ENCODE peak calls at places on chromosomes 12 and 14, in six cellular contexts. One of them, this sample, is unnamed.

GRCh38 chr12:5171701-5172100 is 128.0 kb downstream of the KCNA5 start:
- DNase-seq in AG10803: peak; percentile 76
- DNase-seq in A549: peak; percentile 48
- DNase-seq in pancreas: no peak
- DNase-seq in left ventricle myocardium inferior: no peak
- DNase-seq in H1: peak; percentile 23
- DNase-seq in this sample: peak; percentile 34

GRCh38 chr14:84483072-84483410 is 1046.9 kb upstream of the FLRT2 start:
- DNase-seq in AG10803: no peak
- DNase-seq in A549: no peak
- DNase-seq in pancreas: no peak
- DNase-seq in left ventricle myocardium inferior: no peak
- DNase-seq in H1: no peak
- DNase-seq in this sample: no peak

GRCh38 chr12:112111931-112112330 is 3.3 kb upstream of the NAA25 start:
- DNase-seq in AG10803: no peak
- DNase-seq in A549: peak; percentile 56
- DNase-seq in pancreas: no peak
- DNase-seq in left ventricle myocardium inferior: no peak
- DNase-seq in H1: no peak
- DNase-seq in this sample: no peak

GRCh38 chr14:49692191-49692757 is 646 bp upstream of the KLHDC1 start:
- DNase-seq in AG10803: no peak
- DNase-seq in A549: no peak
- DNase-seq in pancreas: no peak
- DNase-seq in left ventricle myocardium inferior: no peak
- DNase-seq in H1: no peak
- DNase-seq in this sample: no peak

GRCh38 chr14:104886690-104887622 is 21.9 kb downstream of the CEP170B start:
- DNase-seq in AG10803: no peak
- DNase-seq in A549: no peak
- DNase-seq in pancreas: peak; percentile 56
- DNase-seq in left ventricle myocardium inferior: peak; percentile 15
- DNase-seq in H1: no peak
- DNase-seq in this sample: no peak

GRCh38 chr14:93207468-93208308 is 632 bp downstream of the UBR7 start:
- DNase-seq in AG10803: peak; percentile 48
- DNase-seq in A549: peak; percentile 72
- DNase-seq in pancreas: peak; percentile 77
- DNase-seq in left ventricle myocardium inferior: peak; percentile 57
- DNase-seq in H1: no peak
- DNase-seq in this sample: no peak

GRCh38 chr12:124727244-124727673 is 136.4 kb downstream of the SCARB1 start:
- DNase-seq in AG10803: peak; percentile 69
- DNase-seq in A549: no peak
- DNase-seq in pancreas: peak; percentile 73
- DNase-seq in left ventricle myocardium inferior: peak; percentile 72
- DNase-seq in H1: no peak
- DNase-seq in this sample: no peak

GRCh38 chr12:57165741-57166140 is 18.3 kb upstream of the LRP1-AS start:
- DNase-seq in AG10803: peak; percentile 45
- DNase-seq in A549: peak; percentile 85
- DNase-seq in pancreas: no peak
- DNase-seq in left ventricle myocardium inferior: no peak
- DNase-seq in H1: no peak
- DNase-seq in this sample: no peak

GRCh38 chr14:93007225-93007997 is 84.5 kb downstream of the CHGA start:
- DNase-seq in AG10803: peak; percentile 73
- DNase-seq in A549: peak; percentile 24
- DNase-seq in pancreas: no peak
- DNase-seq in left ventricle myocardium inferior: no peak
- DNase-seq in H1: no peak
- DNase-seq in this sample: peak; percentile 35

GRCh38 chr14:105093426-105094192 is 28.4 kb upstream of the GPR132 start:
- DNase-seq in AG10803: peak; percentile 65
- DNase-seq in A549: peak; percentile 93
- DNase-seq in pancreas: peak; percentile 88
- DNase-seq in left ventricle myocardium inferior: peak; percentile 75
- DNase-seq in H1: peak; percentile 68
- DNase-seq in this sample: no peak

GRCh38 chr12:17108877-17109520 is 503.0 kb upstream of the LMO3 start:
- DNase-seq in AG10803: no peak
- DNase-seq in A549: peak; percentile 15
- DNase-seq in pancreas: no peak
- DNase-seq in left ventricle myocardium inferior: no peak
- DNase-seq in H1: no peak
- DNase-seq in this sample: no peak

GRCh38 chr12:60266381-60266852 is 670.6 kb downstream of the SLC16A7 start:
- DNase-seq in AG10803: peak; percentile 26
- DNase-seq in A549: peak; percentile 84
- DNase-seq in pancreas: no peak
- DNase-seq in left ventricle myocardium inferior: no peak
- DNase-seq in H1: no peak
- DNase-seq in this sample: peak; percentile 23

GRCh38 chr14:95871531-95871930 is 5.1 kb upstream of the TUNAR start:
- DNase-seq in AG10803: no peak
- DNase-seq in A549: no peak
- DNase-seq in pancreas: no peak
- DNase-seq in left ventricle myocardium inferior: no peak
- DNase-seq in H1: no peak
- DNase-seq in this sample: no peak

GRCh38 chr12:93459097-93459496 is 8.2 kb upstream of the MRPL42 start:
- DNase-seq in AG10803: no peak
- DNase-seq in A549: no peak
- DNase-seq in pancreas: no peak
- DNase-seq in left ventricle myocardium inferior: no peak
- DNase-seq in H1: no peak
- DNase-seq in this sample: no peak

GRCh38 chr12:12823308-12823707 is 10.2 kb downstream of the DDX47 start:
- DNase-seq in AG10803: peak; percentile 72
- DNase-seq in A549: peak; percentile 70
- DNase-seq in pancreas: no peak
- DNase-seq in left ventricle myocardium inferior: no peak
- DNase-seq in H1: no peak
- DNase-seq in this sample: no peak

GRCh38 chr14:52458721-52459085 is 93.6 kb downstream of the TXNDC16 start:
- DNase-seq in AG10803: no peak
- DNase-seq in A549: no peak
- DNase-seq in pancreas: no peak
- DNase-seq in left ventricle myocardium inferior: no peak
- DNase-seq in H1: no peak
- DNase-seq in this sample: no peak

DNA sequence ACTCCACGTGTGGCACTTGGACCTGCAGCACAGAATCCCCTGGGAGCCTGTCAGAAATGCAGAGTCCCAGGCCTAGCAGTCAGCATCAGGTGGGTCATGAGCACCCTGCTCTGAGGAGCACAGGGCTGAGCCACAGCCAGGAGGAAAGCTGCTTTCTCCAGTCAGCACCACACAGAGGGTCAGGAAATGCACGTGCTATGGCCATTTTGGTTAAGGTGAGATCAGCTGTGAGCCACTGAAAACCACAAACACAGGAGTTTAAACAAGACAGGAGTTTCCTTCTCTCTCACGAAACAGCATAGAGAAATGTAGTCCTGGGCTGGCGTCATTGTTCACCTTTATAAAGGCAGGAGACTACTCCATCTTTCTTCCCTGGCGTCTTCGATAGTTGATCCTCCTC is 204.5 kb upstream of the SFSWAP start:
- DNase-seq in AG10803: no peak
- DNase-seq in A549: no peak
- DNase-seq in pancreas: no peak
- DNase-seq in left ventricle myocardium inferior: no peak
- DNase-seq in H1: no peak
- DNase-seq in this sample: no peak
- H3K4me3 ChIP-seq in AG10803: no peak overlapping the region
- H3K4me3 ChIP-seq in A549: no peak overlapping the region
- H3K4me3 ChIP-seq in pancreas: no peak overlapping the region
- H3K4me3 ChIP-seq in left ventricle myocardium inferior: no peak overlapping the region
- H3K4me3 ChIP-seq in H1: no peak overlapping the region
- H3K4me3 ChIP-seq in this sample: no peak overlapping the region

GRCh38 chr12:58277231-58277630 is 335.9 kb downstream of the ATP23 start:
- DNase-seq in AG10803: no peak
- DNase-seq in A549: no peak
- DNase-seq in pancreas: no peak
- DNase-seq in left ventricle myocardium inferior: no peak
- DNase-seq in H1: no peak
- DNase-seq in this sample: no peak
- TF ChIP-seq CTCF in AG10803: no peak
- TF ChIP-seq CTCF in A549: no peak
- TF ChIP-seq CTCF in pancreas: no peak
- TF ChIP-seq CTCF in left ventricle myocardium inferior: no peak
- TF ChIP-seq CTCF in H1: no peak
- TF ChIP-seq CTCF in this sample: no peak

DNA sequence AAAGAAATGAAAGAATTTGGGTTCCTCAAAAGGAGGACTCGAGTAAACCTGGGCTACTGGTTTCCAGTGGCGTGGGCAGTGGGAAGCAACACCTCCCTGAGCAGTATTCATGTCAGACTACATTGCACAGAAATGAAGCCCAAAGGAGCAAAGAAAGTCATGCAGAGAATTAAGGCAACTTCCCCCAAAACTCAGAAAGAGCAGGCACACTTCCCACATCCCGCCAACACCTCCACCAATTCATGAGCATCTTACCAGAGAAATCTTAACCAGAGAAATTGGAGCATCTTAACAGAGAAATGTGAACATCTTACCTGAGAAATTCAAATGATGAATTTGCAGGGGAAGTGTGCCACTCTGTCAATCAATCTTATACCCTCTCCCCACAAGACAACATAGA is 36.7 kb downstream of the SLC8A3 start:
- DNase-seq in AG10803: no peak
- DNase-seq in A549: no peak
- DNase-seq in pancreas: no peak
- DNase-seq in left ventricle myocardium inferior: no peak
- DNase-seq in H1: no peak
- DNase-seq in this sample: no peak
- H3K4me3 ChIP-seq in AG10803: no peak overlapping the region
- H3K4me3 ChIP-seq in A549: no peak overlapping the region
- H3K4me3 ChIP-seq in pancreas: no peak overlapping the region
- H3K4me3 ChIP-seq in left ventricle myocardium inferior: no peak overlapping the region
- H3K4me3 ChIP-seq in H1: no peak overlapping the region
- H3K4me3 ChIP-seq in this sample: no peak overlapping the region

DNA sequence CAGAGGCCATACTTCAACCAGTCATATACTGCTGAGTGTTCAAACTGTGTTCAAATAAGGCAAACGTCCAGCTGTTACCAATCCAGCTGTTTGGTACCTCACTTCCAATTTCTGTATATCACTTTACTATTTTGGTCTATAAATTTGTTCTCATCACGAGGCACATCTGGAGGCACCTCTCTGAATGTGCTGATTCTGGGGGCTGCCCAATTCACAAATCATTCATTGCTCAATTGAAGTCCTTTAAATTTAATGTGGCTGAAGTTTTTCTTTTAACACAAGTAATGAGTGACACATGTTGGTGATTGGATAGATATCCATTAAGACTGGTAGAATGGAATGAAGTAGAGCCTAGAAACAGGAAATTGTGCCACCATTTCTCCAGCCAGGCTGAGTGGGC is 617.0 kb upstream of the TMEM132C start:
- DNase-seq in AG10803: peak; percentile 63
- DNase-seq in A549: no peak
- DNase-seq in pancreas: no peak
- DNase-seq in left ventricle myocardium inferior: no peak
- DNase-seq in H1: no peak
- DNase-seq in this sample: no peak
- TF ChIP-seq CTCF in AG10803: no peak
- TF ChIP-seq CTCF in A549: no peak
- TF ChIP-seq CTCF in pancreas: no peak
- TF ChIP-seq CTCF in left ventricle myocardium inferior: no peak
- TF ChIP-seq CTCF in H1: no peak
- TF ChIP-seq CTCF in this sample: no peak

DNA sequence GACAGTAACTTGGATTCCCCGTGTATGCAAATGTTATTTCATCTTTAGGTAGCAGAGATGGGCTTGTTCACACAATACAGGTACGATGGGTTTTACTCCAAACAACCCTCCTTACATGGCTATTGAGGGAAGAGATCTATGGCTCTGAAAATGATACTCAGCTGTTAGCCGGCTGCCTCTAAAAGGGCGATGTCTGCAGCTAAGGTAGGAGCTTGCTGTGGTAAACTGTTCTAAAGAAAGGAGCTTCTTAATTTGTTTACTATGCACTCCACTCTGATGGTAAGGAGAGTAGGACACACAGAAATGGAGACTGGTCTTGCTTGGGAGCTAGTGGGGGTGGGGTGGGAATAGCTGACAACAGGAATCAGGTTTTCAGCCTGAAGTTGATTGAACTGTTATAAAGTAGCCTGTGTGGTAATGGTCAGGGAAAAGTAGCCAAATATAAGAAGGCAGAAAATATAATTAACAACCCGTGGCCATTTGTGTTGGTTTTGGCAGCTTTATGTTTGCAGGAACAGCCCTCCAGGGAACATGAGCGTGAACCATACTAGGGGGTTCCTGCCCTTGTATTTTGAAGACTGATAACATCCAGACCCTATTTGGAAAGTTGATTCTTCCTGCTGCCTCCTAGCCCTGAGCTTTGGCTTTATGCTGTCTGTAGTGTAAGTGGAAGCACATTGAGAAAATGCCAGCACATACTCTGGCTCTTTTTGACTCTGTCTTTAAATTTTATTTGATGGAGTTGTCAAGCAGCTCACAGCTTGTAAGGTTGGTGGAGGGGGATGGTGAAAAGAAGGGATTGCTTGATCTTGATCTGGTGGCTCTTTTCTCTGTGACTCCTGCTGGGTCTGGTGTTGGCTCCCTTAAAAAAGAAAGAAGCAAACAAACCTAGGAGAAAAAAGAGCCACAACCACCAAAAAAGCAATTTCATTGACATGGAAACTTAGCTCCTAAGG is 929.8 kb downstream of the DIO2 start:
- DNase-seq in AG10803: no peak
- DNase-seq in A549: no peak
- DNase-seq in pancreas: no peak
- DNase-seq in left ventricle myocardium inferior: no peak
- DNase-seq in H1: no peak
- DNase-seq in this sample: no peak
- H3K4me3 ChIP-seq in AG10803: no peak overlapping the region
- H3K4me3 ChIP-seq in A549: no peak overlapping the region
- H3K4me3 ChIP-seq in pancreas: no peak overlapping the region
- H3K4me3 ChIP-seq in left ventricle myocardium inferior: peak overlapping the region; percentile 64
- H3K4me3 ChIP-seq in H1: peak overlapping the region; percentile 18
- H3K4me3 ChIP-seq in this sample: peak overlapping the region; percentile 93

GRCh38 chr12:6767301-6767591 is 1.1 kb downstream of the PTMS start:
- DNase-seq in AG10803: peak; percentile 34
- DNase-seq in A549: no peak
- DNase-seq in pancreas: no peak
- DNase-seq in left ventricle myocardium inferior: no peak
- DNase-seq in H1: no peak
- DNase-seq in this sample: no peak
- TF ChIP-seq CTCF in AG10803: no peak
- TF ChIP-seq CTCF in A549: no peak
- TF ChIP-seq CTCF in pancreas: no peak
- TF ChIP-seq CTCF in left ventricle myocardium inferior: no peak
- TF ChIP-seq CTCF in H1: no peak
- TF ChIP-seq CTCF in this sample: no peak

GRCh38 chr12:63930971-63931370 is 86.5 kb downstream of the SRGAP1 start:
- DNase-seq in AG10803: peak; percentile 88
- DNase-seq in A549: no peak
- DNase-seq in pancreas: no peak
- DNase-seq in left ventricle myocardium inferior: no peak
- DNase-seq in H1: no peak
- DNase-seq in this sample: peak; percentile 58
- H3K4me3 ChIP-seq in AG10803: peak overlapping the region; percentile 36
- H3K4me3 ChIP-seq in A549: no peak overlapping the region
- H3K4me3 ChIP-seq in pancreas: no peak overlapping the region
- H3K4me3 ChIP-seq in left ventricle myocardium inferior: no peak overlapping the region
- H3K4me3 ChIP-seq in H1: no peak overlapping the region
- H3K4me3 ChIP-seq in this sample: no peak overlapping the region

GRCh38 chr12:6178981-6179761 is 21.0 kb upstream of the CD9 start:
- DNase-seq in AG10803: no peak
- DNase-seq in A549: no peak
- DNase-seq in pancreas: no peak
- DNase-seq in left ventricle myocardium inferior: no peak
- DNase-seq in H1: no peak
- DNase-seq in this sample: no peak
- TF ChIP-seq CTCF in AG10803: no peak
- TF ChIP-seq CTCF in A549: no peak
- TF ChIP-seq CTCF in pancreas: no peak
- TF ChIP-seq CTCF in left ventricle myocardium inferior: no peak
- TF ChIP-seq CTCF in H1: peak; percentile 51
- TF ChIP-seq CTCF in this sample: peak; percentile 23